ENCODE peak calls at places on chromosomes 5 and 9, in four cellular contexts. E, N, H and R are unnamed samples.

GRCh38 chr9:135508211-135508820 is 7.8 kb downstream of the MRPS2 start:
- DNase-seq in E (no peak), H (no peak), N (no peak), R (no peak)

GRCh38 chr5:20601678-20602100 is 613.7 kb upstream of the CDH18 start:
- DNase-seq in N (no peak), E (no peak), H (no peak), R (no peak)

GRCh38 chr5:69309380-69309779 is 23.2 kb downstream of the CCDC125 start:
- DNase-seq in N (no peak), H (no peak), E (no peak), R (no peak)

GRCh38 chr9:123349691-123350480 is 6.1 kb upstream of the CRB2 start:
- DNase-seq in N (peak), H (peak), E (peak), R (peak)

GRCh38 chr5:88861213-88861612 is 21.8 kb downstream of the MEF2C start:
- DNase-seq in N (no peak), E (no peak), H (no peak), R (peak)

GRCh38 chr9:90458485-90458884 is 184.1 kb downstream of the DIRAS2 start:
- DNase-seq in N (no peak), E (no peak), H (no peak), R (no peak)

GRCh38 chr9:138022121-138022741 is 144.6 kb downstream of the CACNA1B start:
- DNase-seq in H (no peak), N (no peak), E (no peak), R (no peak)

GRCh38 chr9:105447386-105447813 is 434 bp upstream of the FSD1L start:
- DNase-seq in N (no peak), H (no peak), E (no peak), R (no peak)

GRCh38 chr5:109529520-109529919 is 119.7 kb upstream of the PJA2 start:
- DNase-seq in E (no peak), N (peak), H (peak), R (peak)

GRCh38 chr9:127720031-127720864 is 4.4 kb downstream of the TTC16 start:
- DNase-seq in H (no peak), E (no peak), N (no peak), R (no peak)

GRCh38 chr5:43643750-43644149 is 40.8 kb downstream of the NNT start:
- DNase-seq in H (no peak), N (no peak), E (no peak), R (no peak)

GRCh38 chr5:176879663-176880392 is 19.3 kb downstream of the HK3 start:
- DNase-seq in E (no peak), N (no peak), H (no peak), R (no peak)

GRCh38 chr5:80193421-80193820 is 62.4 kb downstream of the SERINC5 start:
- DNase-seq in E (no peak), H (no peak), N (no peak), R (no peak)

GRCh38 chr5:39399135-39400036 is 25.4 kb downstream of the DAB2 start:
- DNase-seq in N (peak), E (no peak), H (peak), R (peak)

GRCh38 chr5:133967715-133968056 is 739 bp downstream of the C5orf15 start:
- DNase-seq in E (no peak), N (peak), H (peak), R (peak)

GRCh38 chr5:132815454-132815853 is 2.4 kb downstream of the SOWAHA start:
- DNase-seq in N (peak), H (no peak), E (no peak), R (peak)

GRCh38 chr9:33101104-33101951 is 24.9 kb upstream of the SMU1 start:
- DNase-seq in N (peak), H (peak), E (no peak), R (peak)